ENCODE peak calls at places on chromosomes 16 and 17, in six cellular contexts. G is lower lobe of right lung, C is fibroblast of lung, W is BE2C, K is uterus, S is body of pancreas. B is an unnamed sample. For H3K36me3, the result is how much of the 10 kb centered on the place peaks cover.

GRCh38 chr16:19711643-19712042 is 6.4 kb downstream of the KNOP1 start:
- DNase-seq in C (no peak), K (no peak), G (no peak), S (no peak), W (no peak), B (no peak)

GRCh38 chr16:8668138-8668537 is 6.3 kb upstream of the ABAT start:
- DNase-seq in W (no peak), C (no peak), K (no peak), G (no peak), S (no peak), B (no peak)

GRCh38 chr16:77234611-77235010 is 35.4 kb downstream of the SYCE1L start:
- DNase-seq in C (no peak), K (no peak), S (no peak), W (no peak), G (no peak), B (no peak)

GRCh38 chr17:49823614-49824013 is 24.3 kb downstream of the TAC4 start:
- DNase-seq in K (no peak), W (no peak), C (peak), G (no peak), S (no peak), B (no peak)

GRCh38 chr17:17304521-17304985 is 1.4 kb downstream of the NT5M start:
- DNase-seq in S (no peak), C (no peak), W (no peak), K (no peak), G (no peak), B (no peak)

GRCh38 chr17:62827722-62828498 is 19.8 kb upstream of the MARCHF10 start:
- DNase-seq in K (no peak), S (no peak), C (peak), G (no peak), W (peak), B (no peak)

GRCh38 chr16:58020628-58021521 is 4.7 kb upstream of the MMP15 start:
- DNase-seq in S (peak), K (peak), G (peak), W (peak), C (no peak), B (no peak)

GRCh38 chr17:4534928-4535666 is 20.1 kb downstream of the MYBBP1A start:
- DNase-seq in K (no peak), W (no peak), C (no peak), S (no peak), G (no peak), B (no peak)

GRCh38 chr17:17900615-17901520 is 64.1 kb upstream of the SREBF1 start:
- DNase-seq in C (peak), K (peak), G (peak), S (peak), W (peak), B (peak)

GRCh38 chr17:16928406-16929280 is 43.3 kb downstream of the TNFRSF13B start:
- DNase-seq in K (no peak), S (no peak), C (no peak), W (no peak), G (peak), B (no peak)

GRCh38 chr16:4765511-4766474 is 1.2 kb downstream of the ZNF500 start:
- DNase-seq in W (no peak), C (no peak), K (no peak), G (no peak), S (no peak), B (no peak)
- H3K36me3 ChIP-seq in W (under half), C (under half), K (under half), G (under half), S (under half), B (under half)

DNA sequence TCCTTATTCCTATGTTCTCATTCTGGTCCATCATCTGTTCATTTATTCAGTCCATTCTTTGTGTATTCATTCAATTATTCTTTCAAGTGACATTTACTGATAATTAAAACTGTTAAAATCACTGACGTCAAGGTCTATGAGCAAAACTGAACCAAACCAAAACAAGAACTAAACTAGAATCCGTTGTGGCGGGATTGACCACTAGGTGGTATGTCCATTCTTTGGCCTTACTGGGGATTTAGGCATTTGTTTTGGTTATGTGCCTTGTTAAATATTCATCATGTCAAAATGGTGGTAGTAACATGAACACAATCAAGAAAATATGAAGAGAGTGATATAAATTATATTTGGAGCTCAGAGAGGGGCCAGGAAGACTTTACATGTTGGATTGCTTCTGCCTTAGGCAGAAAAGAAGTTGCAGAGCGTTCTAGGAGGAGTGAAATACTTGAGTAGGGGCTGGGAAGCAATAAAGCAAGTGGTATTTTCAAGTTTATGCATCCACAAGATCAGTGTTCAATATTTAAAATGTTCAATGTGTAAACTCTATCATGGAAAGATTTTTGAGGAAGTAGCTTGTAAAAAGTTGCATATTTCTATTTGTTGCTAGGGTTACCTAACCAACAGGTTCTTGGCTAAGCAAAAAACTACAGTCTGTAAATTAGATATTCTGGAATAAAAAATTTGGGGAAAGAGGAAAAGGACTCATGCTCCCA is 129.0 kb downstream of the CDH13 start:
- DNase-seq in C (peak), K (no peak), W (no peak), G (no peak), S (no peak), B (no peak)
- TF ChIP-seq CTCF in C (no peak), K (no peak), W (no peak), G (no peak), S (peak), B (peak)

DNA sequence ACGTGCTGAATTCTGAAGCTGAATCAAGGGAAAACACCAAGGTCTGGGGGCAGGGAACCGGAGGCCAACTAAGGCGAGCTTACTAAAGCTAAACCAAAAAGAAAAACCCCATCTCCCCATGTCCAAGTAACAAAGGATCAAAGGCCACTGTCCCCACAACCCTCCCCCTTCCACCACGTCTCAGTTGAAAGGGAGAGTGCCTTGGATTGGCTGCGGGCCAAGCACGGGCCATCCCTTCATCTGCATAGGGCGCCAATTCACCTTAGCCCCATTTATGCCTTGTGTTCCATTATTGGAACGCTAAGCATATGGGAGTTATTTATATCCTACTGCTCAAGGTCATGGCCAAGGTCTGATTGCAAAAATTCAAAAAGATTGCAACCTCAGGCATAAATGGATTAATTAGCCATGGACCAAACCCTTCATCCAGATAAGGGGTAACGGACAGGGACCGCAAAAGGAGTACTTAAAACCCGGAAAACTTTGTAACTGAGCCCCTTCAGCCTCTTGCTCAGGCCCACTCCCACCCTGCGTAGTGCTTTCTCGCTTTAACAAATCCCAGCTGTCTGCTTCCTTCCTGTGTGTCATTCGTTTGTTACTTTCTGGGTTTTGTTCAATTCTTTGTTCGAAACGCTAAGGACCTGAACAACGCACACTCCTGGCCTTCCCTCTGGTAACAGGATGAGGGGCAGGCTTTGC is 753 bp upstream of the ATP6V0D1 start:
- DNase-seq in G (peak), W (peak), K (peak), S (peak), C (peak), B (no peak)
- H3K4me3 ChIP-seq in G (peak), W (peak), K (peak), S (no peak), C (peak), B (peak)

GRCh38 chr16:23408242-23409201 is 44.5 kb downstream of the COG7 start:
- DNase-seq in K (no peak), G (no peak), C (peak), W (peak), S (peak), B (no peak)

GRCh38 chr16:23403547-23403946 is 49.4 kb downstream of the COG7 start:
- DNase-seq in W (no peak), G (no peak), S (no peak), C (no peak), K (no peak), B (no peak)

GRCh38 chr16:23410176-23410575 is 42.8 kb downstream of the COG7 start:
- DNase-seq in K (no peak), G (no peak), S (no peak), C (peak), W (no peak), B (no peak)

GRCh38 chr16:23407436-23408125 is 45.4 kb downstream of the COG7 start:
- DNase-seq in G (no peak), S (no peak), C (no peak), W (no peak), K (no peak), B (no peak)

GRCh38 chr16:23406546-23407240 is 46.3 kb downstream of the COG7 start:
- DNase-seq in G (no peak), S (no peak), W (no peak), C (no peak), K (no peak), B (no peak)
- H3K36me3 ChIP-seq in G (half or more), S (under half), W (under half), C (under half), K (under half), B (under half)

DNA sequence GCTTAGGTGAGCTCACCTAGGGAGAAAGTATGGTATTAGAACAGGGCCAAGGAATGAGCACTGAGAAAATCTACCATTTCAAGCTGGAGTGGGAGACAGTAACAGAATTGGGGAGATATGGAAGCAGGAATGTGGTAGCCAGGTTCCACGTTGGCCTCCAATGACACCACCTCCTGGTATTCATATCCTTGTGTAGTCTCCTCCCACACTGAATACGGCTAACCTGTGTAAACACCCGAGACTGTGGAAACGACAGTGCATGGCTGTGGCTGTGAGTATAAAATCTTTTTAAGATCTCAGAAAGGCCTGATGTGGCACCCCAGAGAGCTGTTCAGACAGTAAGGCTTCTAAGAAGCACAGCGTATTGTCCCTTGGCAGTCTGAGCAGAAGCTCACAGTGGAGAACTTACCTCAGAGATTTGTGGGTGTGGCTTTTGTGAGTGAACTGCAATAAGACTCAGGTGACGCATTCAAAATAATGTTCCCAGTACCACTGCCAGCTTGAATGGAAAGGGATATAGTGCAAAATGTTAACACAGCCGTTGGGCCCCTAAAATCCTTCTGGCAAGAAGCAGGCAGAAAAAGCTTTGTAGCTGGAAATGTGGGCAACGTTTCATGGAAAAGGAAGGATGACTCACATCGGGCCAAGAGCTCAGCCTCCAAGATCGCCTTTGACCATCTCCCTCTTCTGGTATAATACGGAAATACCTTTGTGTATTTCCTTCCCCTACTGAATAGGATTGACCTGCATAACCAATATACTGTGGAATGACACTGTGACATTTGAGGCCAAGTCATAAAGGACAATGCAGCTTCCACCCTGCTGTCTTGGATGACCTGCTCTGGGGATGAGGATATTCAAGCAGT is 14.4 kb downstream of the SDR42E1 start:
- DNase-seq in W (no peak), K (peak), S (no peak), C (peak), G (no peak), B (no peak)
- TF ChIP-seq CTCF in W (no peak), K (no peak), S (no peak), C (peak), G (no peak), B (no peak)

DNA sequence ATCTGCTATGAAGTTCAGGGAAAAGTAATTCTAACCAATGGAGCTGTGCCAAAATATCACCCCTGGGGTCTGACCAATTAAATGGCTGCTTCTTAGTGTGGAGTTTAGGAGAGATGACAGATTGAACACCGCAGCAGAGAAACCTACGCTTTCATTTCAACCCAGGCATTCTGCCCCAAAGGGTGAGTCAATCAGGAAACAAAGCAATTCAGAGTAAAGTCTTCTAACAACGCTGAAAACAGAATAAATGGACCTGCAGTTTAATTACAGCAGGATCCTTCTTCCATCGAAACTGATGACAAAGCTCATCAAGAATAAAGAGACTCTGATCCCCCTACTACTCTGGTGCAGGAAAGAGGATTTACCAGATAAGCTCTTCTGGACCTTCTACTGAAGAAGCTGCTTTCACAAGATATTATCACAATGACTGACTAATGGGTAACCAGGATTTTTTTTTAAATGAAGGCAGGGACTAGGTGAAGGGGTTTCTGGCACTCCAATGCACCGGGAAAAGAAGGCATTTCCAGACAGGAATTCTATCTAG is 16.7 kb downstream of the RFFL start:
- DNase-seq in W (peak), S (no peak), G (no peak), C (peak), K (no peak), B (no peak)
- H3K4me3 ChIP-seq in W (peak), S (no peak), G (no peak), C (no peak), K (no peak), B (no peak)

DNA sequence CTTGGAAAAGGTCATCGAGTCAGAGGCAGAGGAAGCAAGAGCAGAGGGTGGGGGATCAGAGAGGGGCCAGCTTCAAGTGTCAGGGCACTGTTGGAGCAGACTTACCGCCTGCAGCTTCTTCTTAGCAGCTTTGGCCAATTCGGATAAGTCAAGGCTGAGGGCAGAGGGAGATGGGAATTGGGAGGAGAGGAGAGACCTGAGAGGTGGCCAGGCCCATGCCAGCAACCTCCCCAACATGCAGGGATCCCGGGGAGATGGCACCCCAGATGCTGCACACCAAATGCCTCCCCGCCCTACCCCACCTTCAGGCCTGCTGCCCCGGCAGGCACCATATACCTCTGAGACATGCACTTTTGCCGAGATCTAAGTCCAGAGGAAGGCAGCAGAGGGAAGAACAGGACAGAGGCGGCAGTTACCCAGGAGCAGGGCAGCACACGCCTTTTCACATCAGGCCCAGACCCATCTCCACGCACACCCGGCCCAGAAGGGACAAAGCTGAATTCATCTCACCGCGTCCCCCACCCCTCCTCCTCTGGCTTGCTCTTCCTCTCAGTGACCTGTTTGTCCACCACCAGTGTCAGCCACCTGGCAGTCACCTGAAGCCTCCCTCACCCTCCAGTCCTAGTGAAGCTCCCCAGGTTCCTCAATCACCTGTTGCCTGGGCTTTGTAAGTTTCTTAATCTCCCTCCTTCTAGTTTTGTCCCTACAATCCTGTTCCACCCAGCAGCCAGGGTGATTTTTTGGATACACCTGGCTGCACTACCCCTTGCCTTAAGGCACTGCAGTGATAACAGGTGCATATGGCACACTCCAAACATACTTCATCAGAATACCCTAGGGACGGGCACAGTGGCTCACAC is 10.4 kb downstream of the TP53I13 start:
- DNase-seq in G (no peak), W (no peak), C (no peak), S (peak), K (no peak), B (no peak)
- H3K36me3 ChIP-seq in G (half or more), W (under half), C (under half), S (under half), K (under half), B (under half)

B was measured in kidney epithelial cell.